ENCODE peak calls at places on chromosomes 7 and 10, in eight cellular contexts. B, U, T, F, S, M, N and K are unnamed samples.

GRCh38 chr10:112002191-112002590 is 181.4 kb downstream of the GPAM start:
- DNase-seq in F (no peak), N (no peak), U (no peak), B (no peak), T (no peak), M (no peak), S (no peak), K (no peak)

GRCh38 chr7:155216475-155217272 is 81.0 kb upstream of the INSIG1 start:
- DNase-seq in U (peak), M (no peak), B (no peak), T (no peak), S (no peak), F (peak), N (no peak), K (no peak)

GRCh38 chr7:127638197-127638596 is 13.8 kb upstream of the SND1 start:
- DNase-seq in N (no peak), B (no peak), M (no peak), F (no peak), U (no peak), T (no peak), S (no peak), K (no peak)

GRCh38 chr7:57868771-57869483 is 418.9 kb downstream of the ZNF716 start:
- DNase-seq in T (no peak), F (no peak), B (no peak), M (no peak), U (no peak), S (no peak), N (peak), K (peak)

GRCh38 chr10:74058658-74059057 is 60.7 kb downstream of the VCL start:
- DNase-seq in F (peak), B (no peak), U (no peak), S (no peak), M (no peak), T (no peak), N (no peak), K (no peak)

GRCh38 chr7:35818513-35818912 is 17.7 kb downstream of the SEPTIN7 start:
- DNase-seq in F (no peak), N (no peak), U (no peak), T (no peak), B (no peak), S (no peak), M (no peak), K (no peak)

GRCh38 chr7:39810204-39810642 is 139.8 kb upstream of the CDK13 start:
- DNase-seq in M (no peak), U (no peak), B (no peak), T (no peak), F (no peak), N (no peak), S (no peak), K (no peak)

GRCh38 chr7:29806131-29806792 is at the start of gene WIPF3:
- DNase-seq in U (no peak), M (no peak), T (no peak), S (peak), F (peak), N (peak), B (peak), K (no peak)

GRCh38 chr10:114026189-114027040 is 17.3 kb upstream of the ADRB1 start:
- DNase-seq in T (no peak), F (peak), U (no peak), N (no peak), S (no peak), M (no peak), B (no peak), K (no peak)

GRCh38 chr10:15430969-15431791 is 60.1 kb upstream of the FAM171A1 start:
- DNase-seq in M (no peak), B (no peak), U (no peak), T (no peak), S (no peak), N (no peak), F (no peak), K (no peak)

GRCh38 chr10:101687088-101687487 is 7.9 kb downstream of the FBXW4 start:
- DNase-seq in F (no peak), N (no peak), T (no peak), S (no peak), U (no peak), M (no peak), B (no peak), K (no peak)

GRCh38 chr7:140048989-140049338 is 13.8 kb downstream of the PARP12 start:
- DNase-seq in M (no peak), F (no peak), N (no peak), B (no peak), S (peak), T (no peak), U (no peak), K (no peak)

GRCh38 chr10:73253226-73253557 is 748 bp upstream of the MRPS16 start:
- DNase-seq in T (no peak), B (no peak), F (no peak), S (no peak), U (no peak), N (no peak), M (no peak), K (no peak)

GRCh38 chr7:106521541-106521940 is 139.4 kb downstream of the CCDC71L start:
- DNase-seq in T (no peak), N (no peak), U (no peak), M (no peak), B (no peak), F (no peak), S (no peak), K (no peak)

GRCh38 chr10:75401569-75402485 is at the start of gene ZNF503:
- DNase-seq in F (peak), U (peak), M (peak), N (peak), B (peak), T (peak), S (peak), K (peak)

GRCh38 chr10:91409069-91409868 is 875 bp upstream of the HECTD2 start:
- DNase-seq in F (peak), U (peak), M (peak), T (peak), B (peak), N (peak), S (peak), K (peak)
- H3K4me3 ChIP-seq in F (peak), U (peak), M (peak), T (peak), B (peak), N (peak), S (peak), K (peak)

GRCh38 chr7:10973061-10973941 is at the start of gene PHF14:
- DNase-seq in T (peak), U (peak), F (peak), B (peak), M (peak), S (peak), N (peak), K (peak)
- TF ChIP-seq POLR2A in T (peak), U (peak), F (peak), B (peak), M (peak), S (peak), N (no peak), K (peak)

GRCh38 chr7:116229359-116229758 is 19.0 kb downstream of the TES start:
- DNase-seq in T (no peak), M (no peak), N (no peak), B (no peak), S (no peak), U (no peak), F (no peak), K (no peak)
- H3K4me3 ChIP-seq in T (no peak), M (no peak), N (no peak), B (no peak), S (no peak), U (no peak), F (no peak), K (no peak)

GRCh38 chr10:97042081-97042480 is 143.7 kb downstream of the SLIT1 start:
- DNase-seq in N (no peak), U (no peak), M (no peak), B (no peak), S (no peak), T (no peak), F (no peak), K (no peak)

GRCh38 chr10:97046426-97047072 is 139.2 kb downstream of the SLIT1 start:
- DNase-seq in U (no peak), T (no peak), B (no peak), F (no peak), N (no peak), S (no peak), M (no peak), K (no peak)

GRCh38 chr10:97040706-97041105 is 145.1 kb downstream of the SLIT1 start:
- DNase-seq in F (no peak), T (no peak), B (no peak), M (no peak), S (no peak), N (no peak), U (no peak), K (no peak)

GRCh38 chr10:97042716-97043562 is 142.8 kb downstream of the SLIT1 start:
- DNase-seq in M (no peak), F (no peak), N (no peak), U (no peak), B (no peak), S (no peak), T (no peak), K (no peak)

DNA sequence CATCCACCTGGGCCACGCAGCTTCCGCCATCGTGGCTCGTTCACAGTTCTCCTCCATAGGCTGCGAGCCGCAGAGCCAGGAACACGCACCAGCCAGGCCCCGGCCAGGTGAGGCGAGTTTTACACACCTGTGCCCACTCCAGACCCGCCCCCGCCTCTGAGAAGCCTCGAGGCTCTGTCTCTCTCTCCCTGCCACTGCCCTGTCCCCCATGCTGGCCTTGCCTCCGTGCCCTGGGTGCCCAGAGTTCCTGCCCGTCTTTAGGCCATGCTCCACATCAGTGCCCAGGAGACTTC is 142.2 kb downstream of the SLIT1 start:
- DNase-seq in F (no peak), M (no peak), T (no peak), S (no peak), U (no peak), N (no peak), B (no peak), K (no peak)
- TF ChIP-seq POLR2A in F (no peak), M (no peak), T (no peak), S (no peak), U (no peak), N (no peak), B (no peak), K (no peak)

GRCh38 chr10:110507303-110507702 is 9.6 kb downstream of the DUSP5 start:
- DNase-seq in N (no peak), U (no peak), S (no peak), M (no peak), T (no peak), B (no peak), F (no peak), K (no peak)
- H3K4me3 ChIP-seq in N (no peak), U (no peak), S (no peak), M (no peak), T (no peak), B (no peak), F (no peak), K (no peak)

GRCh38 chr7:151520419-151521229 is 929 bp upstream of the RHEB start:
- DNase-seq in M (peak), U (peak), S (peak), N (peak), B (peak), F (no peak), T (peak), K (peak)
- TF ChIP-seq POLR2A in M (no peak), U (no peak), S (no peak), N (no peak), B (no peak), F (no peak), T (no peak), K (no peak)

DNA sequence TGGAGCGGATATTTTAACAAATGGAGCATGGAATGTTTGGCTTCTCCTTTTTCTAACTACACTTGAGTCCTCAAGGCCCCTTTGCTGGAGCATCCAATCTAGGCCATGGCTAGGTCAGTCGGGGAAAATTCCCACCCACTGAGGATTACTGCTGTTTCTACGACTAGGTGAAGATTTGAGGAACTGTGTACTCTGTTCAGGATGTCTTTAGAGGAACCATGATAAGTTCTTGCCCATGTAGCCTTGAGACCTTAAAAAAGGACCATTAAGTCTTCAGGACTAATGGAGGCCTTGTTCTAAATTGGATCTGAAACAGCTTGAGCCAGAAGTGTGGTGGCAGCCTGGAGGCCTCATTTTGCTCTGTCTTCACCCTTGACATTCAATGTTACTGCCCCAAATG is 6.2 kb downstream of the AGK start:
- DNase-seq in S (no peak), M (no peak), T (no peak), B (no peak), F (no peak), U (no peak), N (no peak), K (no peak)
- H3K4me3 ChIP-seq in S (no peak), M (no peak), T (no peak), B (no peak), F (no peak), U (no peak), N (no peak), K (no peak)

GRCh38 chr7:26156454-26157365 is 4.7 kb downstream of the NFE2L3 start:
- DNase-seq in N (no peak), M (no peak), B (no peak), S (peak), F (peak), U (no peak), T (no peak), K (no peak)
- TF ChIP-seq POLR2A in N (no peak), M (no peak), B (no peak), S (no peak), F (no peak), U (no peak), T (no peak), K (no peak)

GRCh38 chr7:2757904-2758672 is 70.1 kb downstream of the AMZ1 start:
- DNase-seq in N (peak), B (peak), F (peak), U (peak), T (peak), M (peak), S (peak), K (no peak)
- H3K4me3 ChIP-seq in N (no peak), B (peak), F (no peak), U (peak), T (peak), M (no peak), S (no peak), K (no peak)

DNA sequence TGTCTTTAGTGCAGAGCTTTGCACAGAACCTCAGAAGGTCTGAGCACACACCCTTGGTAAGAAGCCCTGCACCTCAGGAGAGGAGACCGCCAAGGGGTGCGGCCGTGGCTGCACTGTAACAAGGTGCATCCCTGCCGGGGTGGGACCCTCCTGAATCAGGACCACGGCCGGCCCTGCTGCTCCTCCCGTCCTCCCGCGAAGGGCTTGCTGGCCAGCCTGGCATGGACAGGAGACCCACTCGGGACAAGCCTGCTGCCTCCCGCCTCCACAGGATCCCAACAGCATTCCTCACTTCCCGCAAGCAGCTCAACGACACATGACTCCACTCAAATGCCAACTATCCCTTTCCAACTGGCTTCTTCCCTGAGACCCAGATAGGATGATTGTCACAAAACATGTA is 12.8 kb downstream of the WDR86 start:
- DNase-seq in F (no peak), M (no peak), N (no peak), U (peak), S (no peak), T (no peak), B (no peak), K (no peak)
- TF ChIP-seq POLR2A in F (no peak), M (no peak), N (no peak), U (no peak), S (no peak), T (no peak), B (no peak), K (no peak)